ENCODE peak calls at places on chromosome 2, in ten cellular contexts. E, A, Q, G, U, B, H, T, I and F are unnamed samples.

GRCh38 chr2:69780907-69781306 is 39.0 kb downstream of the ANXA4 start:
- DNase-seq in I (no peak), E (no peak), U (no peak), A (no peak), T (no peak), G (no peak), Q (no peak), B (no peak), H (no peak), F (no peak)

GRCh38 chr2:160411167-160411566 is 82.4 kb downstream of the RBMS1 start:
- DNase-seq in T (peak), A (no peak), Q (no peak), B (no peak), G (no peak), U (peak), I (no peak), H (no peak), E (peak), F (no peak)

GRCh38 chr2:118554616-118555015 is 292.8 kb downstream of the EN1 start:
- DNase-seq in U (no peak), I (no peak), G (no peak), E (no peak), T (no peak), A (no peak), B (no peak), H (no peak), Q (no peak), F (no peak)

GRCh38 chr2:239300871-239301742 is 99.7 kb downstream of the HDAC4 start:
- DNase-seq in H (no peak), G (no peak), T (no peak), Q (peak), B (no peak), A (peak), I (no peak), U (no peak), E (no peak), F (no peak)

GRCh38 chr2:8576525-8577157 is 105.2 kb upstream of the ID2 start:
- DNase-seq in T (no peak), A (peak), I (no peak), B (no peak), G (no peak), Q (peak), U (no peak), H (no peak), E (peak), F (no peak)

GRCh38 chr2:226608393-226608955 is 191.1 kb downstream of the IRS1 start:
- DNase-seq in G (no peak), U (no peak), I (no peak), A (no peak), H (no peak), Q (no peak), T (no peak), B (no peak), E (no peak), F (no peak)

GRCh38 chr2:101790856-101791255 is 93.3 kb downstream of the MAP4K4 start:
- DNase-seq in T (peak), Q (no peak), U (no peak), G (no peak), E (no peak), I (no peak), H (no peak), B (no peak), A (no peak), F (no peak)

GRCh38 chr2:229511524-229511923 is 202.8 kb downstream of the DNER start:
- DNase-seq in U (peak), G (no peak), E (no peak), B (no peak), H (no peak), T (no peak), A (no peak), I (no peak), Q (no peak), F (no peak)

GRCh38 chr2:31578316-31578715 is 2.4 kb downstream of the SRD5A2 start:
- DNase-seq in E (no peak), I (no peak), G (no peak), T (no peak), U (no peak), A (no peak), B (no peak), H (no peak), Q (no peak), F (no peak)

GRCh38 chr2:135664623-135665068 is 77.0 kb upstream of the UBXN4 start:
- DNase-seq in Q (no peak), A (no peak), E (no peak), I (no peak), T (peak), U (peak), G (no peak), H (no peak), B (no peak), F (no peak)

GRCh38 chr2:48398285-48399135 is 131.4 kb upstream of the STON1 start:
- DNase-seq in I (peak), T (no peak), G (no peak), U (no peak), A (no peak), H (no peak), E (no peak), Q (no peak), B (peak), F (no peak)

GRCh38 chr2:171159326-171160118 is 1.2 kb downstream of the TLK1 start:
- DNase-seq in E (peak), A (peak), B (peak), H (peak), Q (peak), G (peak), U (peak), T (peak), I (peak), F (peak)

GRCh38 chr2:22981785-22982184 is 403.2 kb upstream of the KLHL29 start:
- DNase-seq in T (no peak), U (no peak), A (no peak), B (no peak), Q (no peak), G (no peak), E (no peak), I (no peak), H (no peak), F (no peak)

GRCh38 chr2:46535360-46535759 is 56.0 kb downstream of the TMEM247 start:
- DNase-seq in E (peak), U (no peak), T (no peak), A (no peak), Q (no peak), G (no peak), B (no peak), H (no peak), I (no peak), F (peak)

GRCh38 chr2:185433824-185434223 is 304.8 kb upstream of the FSIP2 start:
- DNase-seq in Q (no peak), A (no peak), U (peak), H (no peak), B (no peak), E (no peak), G (no peak), T (no peak), I (no peak), F (no peak)

GRCh38 chr2:231571810-231572209 is 20.9 kb upstream of the TEX44 start:
- DNase-seq in A (no peak), T (no peak), G (no peak), H (no peak), B (no peak), E (no peak), Q (no peak), U (no peak), I (no peak), F (no peak)

GRCh38 chr2:182259629-182260150 is 167.1 kb downstream of the PDE1A start:
- DNase-seq in B (no peak), H (no peak), A (no peak), G (no peak), U (no peak), T (peak), Q (no peak), E (no peak), I (no peak), F (no peak)

GRCh38 chr2:181104512-181105121 is 124.2 kb downstream of the UBE2E3 start:
- DNase-seq in Q (no peak), H (peak), I (peak), U (peak), E (peak), T (peak), G (no peak), B (peak), A (peak), F (no peak)

GRCh38 chr2:20514596-20515269 is 67.9 kb downstream of the RHOB start:
- DNase-seq in G (no peak), B (no peak), I (no peak), U (peak), T (peak), A (peak), E (no peak), Q (no peak), H (peak), F (no peak)

GRCh38 chr2:94982661-94983060 is 42.8 kb upstream of the MAL start:
- DNase-seq in G (no peak), H (no peak), I (no peak), T (peak), B (no peak), A (no peak), U (peak), E (peak), Q (no peak), F (no peak)

GRCh38 chr2:235551965-235552364 is 58.1 kb downstream of the AGAP1 start:
- DNase-seq in H (peak), U (peak), Q (peak), E (peak), T (peak), A (peak), G (peak), B (peak), I (peak), F (no peak)

GRCh38 chr2:98453531-98453930 is 8.9 kb downstream of the INPP4A start:
- DNase-seq in B (no peak), H (no peak), A (no peak), Q (no peak), G (no peak), E (no peak), T (no peak), I (no peak), U (no peak), F (no peak)

GRCh38 chr2:229715895-229716507 is 1.6 kb upstream of the DNER start:
- DNase-seq in E (peak), G (no peak), I (peak), B (peak), U (peak), T (no peak), A (peak), Q (no peak), H (peak), F (no peak)

GRCh38 chr2:187500585-187501359 is 52.7 kb upstream of the CALCRL start:
- DNase-seq in H (peak), E (peak), A (no peak), Q (no peak), U (no peak), T (peak), G (no peak), B (no peak), I (peak), F (no peak)

GRCh38 chr2:218897394-218898108 is 16.9 kb downstream of the WNT10A start:
- DNase-seq in I (peak), H (no peak), A (no peak), E (no peak), U (no peak), G (no peak), Q (no peak), B (no peak), T (no peak), F (no peak)

GRCh38 chr2:43082878-43083261 is 143.5 kb downstream of the ZFP36L2 start:
- DNase-seq in I (no peak), T (no peak), G (no peak), Q (no peak), B (no peak), A (no peak), H (no peak), U (no peak), E (no peak), F (no peak)

GRCh38 chr2:43083278-43083677 is 143.1 kb downstream of the ZFP36L2 start:
- DNase-seq in Q (no peak), H (no peak), E (no peak), T (no peak), U (no peak), G (no peak), A (no peak), B (no peak), I (no peak), F (no peak)

GRCh38 chr2:43080626-43081025 is 145.8 kb downstream of the ZFP36L2 start:
- DNase-seq in H (no peak), A (no peak), E (no peak), G (no peak), B (no peak), U (no peak), Q (no peak), T (no peak), I (no peak), F (no peak)

GRCh38 chr2:43081131-43081745 is 145.2 kb downstream of the ZFP36L2 start:
- DNase-seq in Q (no peak), I (no peak), A (no peak), B (no peak), T (no peak), E (no peak), H (no peak), G (no peak), U (no peak), F (no peak)

DNA sequence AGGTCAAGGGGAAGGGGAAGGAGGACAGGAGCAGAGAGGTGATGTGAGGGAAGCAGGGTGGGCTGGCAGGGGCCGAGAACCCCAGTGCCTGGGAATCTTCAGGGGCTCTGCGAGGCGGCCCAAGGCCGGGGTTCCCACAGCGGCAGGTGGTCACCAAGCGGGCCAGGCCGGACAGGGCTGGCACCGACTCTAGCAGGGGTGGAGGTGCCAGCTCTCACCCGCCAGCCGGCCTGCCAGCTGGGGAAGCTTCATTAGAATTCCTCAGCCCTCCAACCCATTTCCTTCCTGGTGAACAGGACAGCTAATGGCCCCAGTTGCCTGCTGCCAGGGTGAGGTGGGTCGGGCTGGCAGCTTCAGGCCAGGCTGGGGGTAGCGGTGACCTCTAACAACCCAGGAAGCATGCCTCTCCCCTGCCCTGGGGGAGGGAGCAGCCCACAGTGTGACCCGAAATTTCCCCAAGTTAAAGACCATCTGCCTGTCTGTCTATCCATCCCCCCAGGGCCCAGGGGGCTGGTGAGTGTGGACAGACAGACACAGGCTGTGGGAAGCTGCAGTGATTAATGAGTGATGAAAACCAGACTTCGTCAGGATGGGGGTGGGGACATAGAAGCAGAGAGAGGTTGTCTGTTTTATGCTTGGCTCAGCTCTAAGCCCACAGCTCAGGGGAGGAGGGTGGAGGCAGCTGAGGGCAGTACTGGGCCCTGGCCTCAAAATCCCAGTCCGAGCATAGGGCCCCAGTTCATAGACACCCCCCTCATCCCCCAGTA is 144.1 kb downstream of the ZFP36L2 start:
- DNase-seq in U (peak), Q (no peak), T (peak), A (no peak), I (no peak), H (no peak), G (no peak), B (no peak), E (peak), F (no peak)
- TF ChIP-seq CTCF in U (no peak), Q (no peak), T (no peak), A (no peak), I (no peak), H (no peak), G (no peak), B (no peak), E (no peak), F (no peak)

DNA sequence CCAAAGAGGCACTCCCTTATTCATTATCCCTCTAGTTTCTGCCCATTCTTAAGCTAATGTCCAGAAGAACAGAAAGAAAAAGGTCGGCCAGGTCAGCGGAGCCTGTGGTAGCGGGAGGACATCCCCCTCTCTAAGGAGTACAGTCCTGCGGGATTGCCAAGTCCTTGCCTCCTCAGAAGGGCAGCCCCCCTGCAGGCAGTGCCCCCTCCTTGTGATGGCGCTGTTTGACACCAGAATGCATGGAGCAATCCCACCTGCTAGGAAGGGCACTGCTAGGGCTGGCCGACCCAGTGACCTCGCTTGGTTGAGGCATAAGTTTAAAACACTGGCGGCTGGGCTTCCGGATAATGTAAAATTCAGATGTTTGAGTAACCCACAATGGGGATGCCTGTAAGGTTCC is 33.9 kb downstream of the ST6GAL2 start:
- DNase-seq in Q (no peak), I (peak), T (no peak), U (no peak), G (no peak), A (no peak), B (peak), E (no peak), H (no peak), F (no peak)
- TF ChIP-seq CTCF in Q (no peak), I (peak), T (no peak), U (no peak), G (no peak), A (no peak), B (no peak), E (no peak), H (no peak), F (no peak)

GRCh38 chr2:233326500-233326899 is 18.9 kb downstream of the SAG start:
- DNase-seq in I (no peak), E (no peak), B (no peak), H (no peak), U (no peak), T (no peak), G (no peak), A (no peak), Q (no peak), F (no peak)
- TF ChIP-seq CTCF in I (no peak), E (no peak), B (no peak), H (no peak), U (no peak), T (no peak), G (no peak), A (no peak), Q (no peak), F (no peak)

GRCh38 chr2:110114007-110114591 is 1.5 kb downstream of the MALL start:
- DNase-seq in U (peak), G (no peak), T (peak), H (peak), A (peak), Q (no peak), B (no peak), I (no peak), E (peak), F (no peak)
- TF ChIP-seq CTCF in U (peak), G (no peak), T (peak), H (peak), A (peak), Q (no peak), B (no peak), I (no peak), E (peak), F (no peak)